ENCODE peak calls at places on chromosomes 16 and 17, in six cellular contexts. One of them, this sample, is unnamed.

GRCh38 chr17:49985310-49985990 is 9.6 kb downstream of the DLX3 start:
- DNase-seq in stimulated activated CD4-positive, alpha-beta T cell treated with anti-CD3 and anti-CD28 coated beads, Interleukin-12 subunit alpha, Interleukin-12 subunit beta, amount 100 ng/mL, for 24 hours: no peak
- DNase-seq in HT-29: no peak
- DNase-seq in GM23338: no peak
- DNase-seq in omental fat pad: no peak
- DNase-seq in activated CD4-positive, alpha-beta T cell treated with anti-CD3 and anti-CD28 coated beads, Interleukin-2, amount 50 U/mL, for 4 hours: no peak
- DNase-seq in this sample: no peak

GRCh38 chr16:56269276-56269675 is 78.0 kb downstream of the GNAO1 start:
- DNase-seq in stimulated activated CD4-positive, alpha-beta T cell treated with anti-CD3 and anti-CD28 coated beads, Interleukin-12 subunit alpha, Interleukin-12 subunit beta, amount 100 ng/mL, for 24 hours: no peak
- DNase-seq in HT-29: no peak
- DNase-seq in GM23338: no peak
- DNase-seq in omental fat pad: no peak
- DNase-seq in activated CD4-positive, alpha-beta T cell treated with anti-CD3 and anti-CD28 coated beads, Interleukin-2, amount 50 U/mL, for 4 hours: no peak
- DNase-seq in this sample: peak

GRCh38 chr17:47801176-47801765 is 20.3 kb downstream of the OSBPL7 start:
- DNase-seq in stimulated activated CD4-positive, alpha-beta T cell treated with anti-CD3 and anti-CD28 coated beads, Interleukin-12 subunit alpha, Interleukin-12 subunit beta, amount 100 ng/mL, for 24 hours: no peak
- DNase-seq in HT-29: no peak
- DNase-seq in GM23338: no peak
- DNase-seq in omental fat pad: no peak
- DNase-seq in activated CD4-positive, alpha-beta T cell treated with anti-CD3 and anti-CD28 coated beads, Interleukin-2, amount 50 U/mL, for 4 hours: no peak
- DNase-seq in this sample: no peak

GRCh38 chr17:9676084-9676483 is 30.8 kb downstream of the USP43 start:
- DNase-seq in stimulated activated CD4-positive, alpha-beta T cell treated with anti-CD3 and anti-CD28 coated beads, Interleukin-12 subunit alpha, Interleukin-12 subunit beta, amount 100 ng/mL, for 24 hours: no peak
- DNase-seq in HT-29: peak
- DNase-seq in GM23338: peak
- DNase-seq in omental fat pad: no peak
- DNase-seq in activated CD4-positive, alpha-beta T cell treated with anti-CD3 and anti-CD28 coated beads, Interleukin-2, amount 50 U/mL, for 4 hours: no peak
- DNase-seq in this sample: peak

GRCh38 chr17:2347805-2348685 is 10.7 kb downstream of the SGSM2 start:
- DNase-seq in stimulated activated CD4-positive, alpha-beta T cell treated with anti-CD3 and anti-CD28 coated beads, Interleukin-12 subunit alpha, Interleukin-12 subunit beta, amount 100 ng/mL, for 24 hours: no peak
- DNase-seq in HT-29: peak
- DNase-seq in GM23338: peak
- DNase-seq in omental fat pad: no peak
- DNase-seq in activated CD4-positive, alpha-beta T cell treated with anti-CD3 and anti-CD28 coated beads, Interleukin-2, amount 50 U/mL, for 4 hours: no peak
- DNase-seq in this sample: peak

GRCh38 chr17:19448341-19449268 is 37.6 kb downstream of the RNF112 start:
- DNase-seq in stimulated activated CD4-positive, alpha-beta T cell treated with anti-CD3 and anti-CD28 coated beads, Interleukin-12 subunit alpha, Interleukin-12 subunit beta, amount 100 ng/mL, for 24 hours: no peak
- DNase-seq in HT-29: no peak
- DNase-seq in GM23338: no peak
- DNase-seq in omental fat pad: no peak
- DNase-seq in activated CD4-positive, alpha-beta T cell treated with anti-CD3 and anti-CD28 coated beads, Interleukin-2, amount 50 U/mL, for 4 hours: no peak
- DNase-seq in this sample: peak

GRCh38 chr17:31802502-31802901 is 56.5 kb downstream of the COPRS start:
- DNase-seq in stimulated activated CD4-positive, alpha-beta T cell treated with anti-CD3 and anti-CD28 coated beads, Interleukin-12 subunit alpha, Interleukin-12 subunit beta, amount 100 ng/mL, for 24 hours: no peak
- DNase-seq in HT-29: no peak
- DNase-seq in GM23338: no peak
- DNase-seq in omental fat pad: no peak
- DNase-seq in activated CD4-positive, alpha-beta T cell treated with anti-CD3 and anti-CD28 coated beads, Interleukin-2, amount 50 U/mL, for 4 hours: no peak
- DNase-seq in this sample: no peak

GRCh38 chr16:75456971-75457370 is 7.5 kb downstream of the TMEM170A start:
- DNase-seq in stimulated activated CD4-positive, alpha-beta T cell treated with anti-CD3 and anti-CD28 coated beads, Interleukin-12 subunit alpha, Interleukin-12 subunit beta, amount 100 ng/mL, for 24 hours: no peak
- DNase-seq in HT-29: no peak
- DNase-seq in GM23338: no peak
- DNase-seq in omental fat pad: no peak
- DNase-seq in activated CD4-positive, alpha-beta T cell treated with anti-CD3 and anti-CD28 coated beads, Interleukin-2, amount 50 U/mL, for 4 hours: no peak
- DNase-seq in this sample: no peak

GRCh38 chr16:10031473-10031872 is 150.8 kb downstream of the GRIN2A start:
- DNase-seq in stimulated activated CD4-positive, alpha-beta T cell treated with anti-CD3 and anti-CD28 coated beads, Interleukin-12 subunit alpha, Interleukin-12 subunit beta, amount 100 ng/mL, for 24 hours: no peak
- DNase-seq in HT-29: peak
- DNase-seq in GM23338: peak
- DNase-seq in omental fat pad: no peak
- DNase-seq in activated CD4-positive, alpha-beta T cell treated with anti-CD3 and anti-CD28 coated beads, Interleukin-2, amount 50 U/mL, for 4 hours: no peak
- DNase-seq in this sample: no peak

GRCh38 chr16:508884-509736 is 18.4 kb upstream of the CAPN15 start:
- DNase-seq in stimulated activated CD4-positive, alpha-beta T cell treated with anti-CD3 and anti-CD28 coated beads, Interleukin-12 subunit alpha, Interleukin-12 subunit beta, amount 100 ng/mL, for 24 hours: no peak
- DNase-seq in HT-29: no peak
- DNase-seq in GM23338: no peak
- DNase-seq in omental fat pad: no peak
- DNase-seq in activated CD4-positive, alpha-beta T cell treated with anti-CD3 and anti-CD28 coated beads, Interleukin-2, amount 50 U/mL, for 4 hours: no peak
- DNase-seq in this sample: no peak